ENCODE peak calls at places on chromosomes 5 and 9, in five cellular contexts. One of them, this sample, is unnamed. For H3K36me3, the result is how much of the 10 kb centered on the place peaks cover.

GRCh38 chr5:405421-405820 is 37.6 kb upstream of the EXOC3 start:
- DNase-seq in colonic mucosa: peak
- DNase-seq in HepG2: no peak
- DNase-seq in stomach: no peak
- DNase-seq in IMR-90: no peak
- DNase-seq in this sample: no peak

GRCh38 chr5:123028222-123028621 is 8.3 kb downstream of the PPIC start:
- DNase-seq in stomach: no peak
- DNase-seq in IMR-90: no peak
- DNase-seq in HepG2: no peak
- DNase-seq in colonic mucosa: no peak
- DNase-seq in this sample: no peak

GRCh38 chr5:140570058-140570457 is 5.4 kb downstream of the SLC35A4 start:
- DNase-seq in colonic mucosa: no peak
- DNase-seq in stomach: no peak
- DNase-seq in IMR-90: no peak
- DNase-seq in HepG2: no peak
- DNase-seq in this sample: no peak

GRCh38 chr9:121319394-121319780 is 50.7 kb downstream of the STOM start:
- DNase-seq in IMR-90: no peak
- DNase-seq in HepG2: no peak
- DNase-seq in stomach: no peak
- DNase-seq in colonic mucosa: no peak
- DNase-seq in this sample: no peak

GRCh38 chr9:98083059-98083458 is 26.5 kb downstream of the NANS start:
- DNase-seq in stomach: no peak
- DNase-seq in HepG2: no peak
- DNase-seq in colonic mucosa: no peak
- DNase-seq in IMR-90: peak
- DNase-seq in this sample: no peak

GRCh38 chr5:135399838-135400542 is 959 bp upstream of the MACROH2A1 start:
- DNase-seq in IMR-90: no peak
- DNase-seq in stomach: no peak
- DNase-seq in HepG2: no peak
- DNase-seq in colonic mucosa: no peak
- DNase-seq in this sample: no peak

GRCh38 chr9:7237473-7238243 is 479.9 kb downstream of the KDM4C start:
- DNase-seq in IMR-90: peak
- DNase-seq in HepG2: no peak
- DNase-seq in stomach: no peak
- DNase-seq in colonic mucosa: no peak
- DNase-seq in this sample: no peak

GRCh38 chr5:7876867-7877266 is 7.9 kb downstream of the MTRR start:
- DNase-seq in colonic mucosa: no peak
- DNase-seq in IMR-90: peak
- DNase-seq in HepG2: no peak
- DNase-seq in stomach: no peak
- DNase-seq in this sample: peak

GRCh38 chr9:88437210-88438146 is 49.2 kb downstream of the SPIN1 start:
- DNase-seq in IMR-90: no peak
- DNase-seq in colonic mucosa: no peak
- DNase-seq in stomach: no peak
- DNase-seq in HepG2: peak
- DNase-seq in this sample: no peak

GRCh38 chr9:99490736-99491135 is 268.7 kb downstream of the SEC61B start:
- DNase-seq in stomach: no peak
- DNase-seq in IMR-90: peak
- DNase-seq in colonic mucosa: no peak
- DNase-seq in HepG2: no peak
- DNase-seq in this sample: no peak

GRCh38 chr5:91556-92263 is at the start of gene PLEKHG4B:
- DNase-seq in IMR-90: no peak
- DNase-seq in colonic mucosa: no peak
- DNase-seq in stomach: no peak
- DNase-seq in HepG2: no peak
- DNase-seq in this sample: no peak

GRCh38 chr5:177505075-177505474 is 4.6 kb downstream of the DOK3 start:
- DNase-seq in IMR-90: no peak
- DNase-seq in colonic mucosa: no peak
- DNase-seq in stomach: no peak
- DNase-seq in HepG2: no peak
- DNase-seq in this sample: no peak

GRCh38 chr5:140189253-140189652 is 14.3 kb downstream of the CYSTM1 start:
- DNase-seq in colonic mucosa: no peak
- DNase-seq in IMR-90: no peak
- DNase-seq in HepG2: no peak
- DNase-seq in stomach: no peak
- DNase-seq in this sample: no peak

GRCh38 chr5:179258001-179258921 is 87.0 kb downstream of the ADAMTS2 start:
- DNase-seq in IMR-90: no peak
- DNase-seq in HepG2: no peak
- DNase-seq in stomach: peak
- DNase-seq in colonic mucosa: no peak
- DNase-seq in this sample: no peak

GRCh38 chr9:128141604-128142003 is 7.6 kb upstream of the LCN2 start:
- DNase-seq in IMR-90: no peak
- DNase-seq in HepG2: no peak
- DNase-seq in stomach: no peak
- DNase-seq in colonic mucosa: no peak
- DNase-seq in this sample: no peak

GRCh38 chr9:86315088-86315487 is 32.8 kb upstream of the ISCA1 start:
- DNase-seq in colonic mucosa: no peak
- DNase-seq in stomach: no peak
- DNase-seq in IMR-90: no peak
- DNase-seq in HepG2: no peak
- DNase-seq in this sample: no peak
- TF ChIP-seq CTCF in colonic mucosa: no peak
- TF ChIP-seq CTCF in stomach: no peak
- TF ChIP-seq CTCF in IMR-90: no peak
- TF ChIP-seq CTCF in HepG2: no peak
- TF ChIP-seq CTCF in this sample: no peak

GRCh38 chr9:130443840-130444492 is 795 bp upstream of the ASS1 start:
- DNase-seq in IMR-90: no peak
- DNase-seq in HepG2: no peak
- DNase-seq in stomach: no peak
- DNase-seq in colonic mucosa: peak
- DNase-seq in this sample: no peak
- H3K4me3 ChIP-seq in IMR-90: no peak
- H3K4me3 ChIP-seq in HepG2: peak
- H3K4me3 ChIP-seq in stomach: peak
- H3K4me3 ChIP-seq in colonic mucosa: peak
- H3K4me3 ChIP-seq in this sample: no peak

DNA sequence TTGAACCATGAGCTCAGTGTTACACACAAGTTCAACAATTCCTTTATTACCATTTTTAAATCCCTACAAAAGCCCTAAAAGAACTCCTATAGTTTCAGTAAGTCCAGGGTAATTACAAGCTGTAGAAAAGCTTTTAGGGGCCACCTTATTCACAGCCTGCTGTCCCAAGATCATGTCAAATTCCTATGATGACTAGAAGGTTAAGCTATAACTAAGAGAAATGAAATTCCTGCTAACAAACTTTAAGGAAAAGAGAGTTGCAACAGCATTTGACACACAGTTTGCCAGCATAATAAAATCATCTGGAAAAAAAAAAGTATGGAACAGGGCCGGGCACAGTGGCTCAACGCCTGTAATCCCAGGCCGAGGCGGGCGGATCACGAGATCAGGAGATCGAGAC is 31.5 kb downstream of the TMEM245 start:
- DNase-seq in IMR-90: peak
- DNase-seq in colonic mucosa: no peak
- DNase-seq in HepG2: no peak
- DNase-seq in stomach: no peak
- DNase-seq in this sample: no peak
- H3K36me3 ChIP-seq in IMR-90: under half
- H3K36me3 ChIP-seq in colonic mucosa: under half
- H3K36me3 ChIP-seq in HepG2: under half
- H3K36me3 ChIP-seq in stomach: half or more
- H3K36me3 ChIP-seq in this sample: under half

GRCh38 chr9:101486693-101487442 is 46.8 kb upstream of the RNF20 start:
- DNase-seq in stomach: peak
- DNase-seq in colonic mucosa: peak
- DNase-seq in IMR-90: peak
- DNase-seq in HepG2: no peak
- DNase-seq in this sample: no peak

GRCh38 chr9:101485873-101486692 is 47.6 kb upstream of the RNF20 start:
- DNase-seq in IMR-90: peak
- DNase-seq in stomach: peak
- DNase-seq in colonic mucosa: peak
- DNase-seq in HepG2: no peak
- DNase-seq in this sample: no peak

GRCh38 chr9:101484046-101484445 is 48.5 kb upstream of the ALDOB start:
- DNase-seq in colonic mucosa: no peak
- DNase-seq in HepG2: no peak
- DNase-seq in stomach: no peak
- DNase-seq in IMR-90: no peak
- DNase-seq in this sample: no peak

DNA sequence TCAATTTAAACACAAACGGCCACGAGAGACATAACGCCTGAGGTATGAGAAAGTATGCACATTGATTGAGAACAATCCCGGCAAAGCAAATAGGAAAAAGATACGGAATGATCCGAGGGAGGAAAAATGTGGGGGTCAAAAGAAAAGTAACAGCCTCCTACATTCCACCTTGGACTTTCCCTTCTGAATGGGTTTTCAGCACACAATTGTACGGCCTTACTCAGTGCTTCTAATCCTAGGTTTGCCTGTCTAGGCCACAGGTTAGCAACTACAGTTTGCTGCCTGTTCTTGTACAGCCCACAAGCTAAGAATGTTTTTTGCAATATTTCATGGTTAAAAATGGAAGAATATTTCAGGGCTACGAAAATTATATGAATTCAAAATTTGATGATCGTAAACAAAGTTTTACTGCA is 46.2 kb upstream of the RNF20 start:
- DNase-seq in colonic mucosa: no peak
- DNase-seq in stomach: no peak
- DNase-seq in IMR-90: no peak
- DNase-seq in HepG2: no peak
- DNase-seq in this sample: no peak
- TF ChIP-seq CTCF in colonic mucosa: no peak
- TF ChIP-seq CTCF in stomach: no peak
- TF ChIP-seq CTCF in IMR-90: no peak
- TF ChIP-seq CTCF in HepG2: no peak
- TF ChIP-seq CTCF in this sample: no peak

GRCh38 chr5:129619782-129620181 is 128.1 kb upstream of the MINAR2 start:
- DNase-seq in stomach: no peak
- DNase-seq in IMR-90: no peak
- DNase-seq in HepG2: no peak
- DNase-seq in colonic mucosa: no peak
- DNase-seq in this sample: no peak

GRCh38 chr5:129622531-129622930 is 125.4 kb upstream of the MINAR2 start:
- DNase-seq in stomach: no peak
- DNase-seq in IMR-90: no peak
- DNase-seq in colonic mucosa: no peak
- DNase-seq in HepG2: no peak
- DNase-seq in this sample: no peak
- H3K4me3 ChIP-seq in stomach: no peak
- H3K4me3 ChIP-seq in IMR-90: no peak
- H3K4me3 ChIP-seq in colonic mucosa: no peak
- H3K4me3 ChIP-seq in HepG2: no peak
- H3K4me3 ChIP-seq in this sample: no peak